ENCODE peak calls at places on chromosomes 16 and 17, in five cellular contexts. S, M, L, O and H are unnamed samples.

GRCh38 chr17:72588961-72589360 is 468.1 kb downstream of the SOX9 start:
- DNase-seq in S (peak; percentile 39), M (peak; percentile 32), L (no peak), O (peak; percentile 92), H (no peak)

GRCh38 chr17:72390675-72391501 is 270.1 kb downstream of the SOX9 start:
- DNase-seq in S (no peak), M (no peak), L (no peak), O (peak; percentile 84), H (peak; percentile 33)

GRCh38 chr16:31211960-31212359 is 2.0 kb upstream of the TRIM72 start:
- DNase-seq in S (no peak), M (no peak), L (no peak), O (no peak), H (no peak)

GRCh38 chr17:46943511-46944393 is 20.8 kb downstream of the GOSR2 start:
- DNase-seq in S (no peak), M (no peak), L (no peak), O (peak; percentile 55), H (peak; percentile 29)

GRCh38 chr17:19718613-19719364 is 2.4 kb upstream of the SLC47A2 start:
- DNase-seq in S (no peak), M (no peak), L (no peak), O (no peak), H (no peak)

GRCh38 chr17:4998666-4999428 is 1.1 kb downstream of the KIF1C start:
- DNase-seq in S (peak; percentile 33), M (no peak), L (no peak), O (no peak), H (no peak)

GRCh38 chr17:27294689-27295630 is 1.0 kb downstream of the WSB1 start:
- DNase-seq in S (peak; percentile 69), M (no peak), L (peak; percentile 84), O (peak; percentile 87), H (peak; percentile 94)

GRCh38 chr17:27868565-27868964 is 24.6 kb downstream of the LYRM9 start:
- DNase-seq in S (no peak), M (no peak), L (no peak), O (no peak), H (no peak)

GRCh38 chr16:83806721-83807120 is 1.1 kb upstream of the HSBP1 start:
- DNase-seq in S (no peak), M (no peak), L (no peak), O (no peak), H (no peak)